ENCODE peak calls at places on chromosome 3, in four cellular contexts. One of them, this sample, is unnamed.

GRCh38 chr3:24495334-24495994 is 814 bp upstream of the THRB start:
- DNase-seq in HEK293T: peak; percentile 58
- DNase-seq in H1: no peak
- DNase-seq in HepG2: peak; percentile 56
- DNase-seq in this sample: no peak

GRCh38 chr3:53724566-53724965 is 121.7 kb downstream of the CHDH start:
- DNase-seq in H1: no peak
- DNase-seq in HEK293T: no peak
- DNase-seq in HepG2: no peak
- DNase-seq in this sample: no peak

GRCh38 chr3:137770821-137771399 is 6.8 kb downstream of the SOX14 start:
- DNase-seq in HEK293T: peak; percentile 18
- DNase-seq in HepG2: no peak
- DNase-seq in H1: peak; percentile 78
- DNase-seq in this sample: no peak

GRCh38 chr3:71211083-71211482 is 372.4 kb downstream of the FOXP1 start:
- DNase-seq in HEK293T: no peak
- DNase-seq in HepG2: no peak
- DNase-seq in H1: no peak
- DNase-seq in this sample: no peak

GRCh38 chr3:47008258-47008671 is 28.8 kb downstream of the NBEAL2 start:
- DNase-seq in HEK293T: no peak
- DNase-seq in H1: no peak
- DNase-seq in HepG2: no peak
- DNase-seq in this sample: no peak

GRCh38 chr3:189273736-189274135 is 102.0 kb downstream of the TPRG1 start:
- DNase-seq in HEK293T: no peak
- DNase-seq in H1: no peak
- DNase-seq in HepG2: no peak
- DNase-seq in this sample: no peak

GRCh38 chr3:30642715-30643361 is 36.4 kb downstream of the TGFBR2 start:
- DNase-seq in H1: no peak
- DNase-seq in HepG2: no peak
- DNase-seq in HEK293T: no peak
- DNase-seq in this sample: no peak

GRCh38 chr3:43531835-43532234 is 90.0 kb downstream of the ANO10 start:
- DNase-seq in HepG2: peak; percentile 9
- DNase-seq in H1: no peak
- DNase-seq in HEK293T: no peak
- DNase-seq in this sample: no peak

GRCh38 chr3:108437439-108437838 is 73.0 kb downstream of the MYH15 start:
- DNase-seq in HepG2: no peak
- DNase-seq in H1: no peak
- DNase-seq in HEK293T: no peak
- DNase-seq in this sample: no peak

DNA sequence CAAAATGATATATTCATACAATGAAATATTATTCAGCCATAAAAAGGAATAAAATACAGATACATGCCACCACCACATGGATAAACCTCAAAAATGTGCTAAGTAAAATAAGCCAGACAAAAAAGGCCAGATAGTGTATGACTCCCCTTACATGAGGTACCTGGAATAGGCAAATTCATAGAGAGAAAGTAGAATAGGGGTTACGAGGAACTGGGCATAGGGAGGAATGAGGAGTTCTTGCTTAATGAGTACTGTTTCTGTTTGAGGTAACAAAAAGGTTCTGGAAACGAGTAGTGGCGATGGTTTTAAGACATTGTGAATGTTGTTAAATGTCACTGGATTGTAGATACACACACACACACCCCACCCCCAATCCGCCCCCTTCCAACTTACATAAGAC is 8.2 kb downstream of the RAF1 start:
- DNase-seq in H1: no peak
- DNase-seq in HepG2: no peak
- DNase-seq in HEK293T: no peak
- DNase-seq in this sample: no peak
- TF ChIP-seq SUZ12 in H1: no peak
- TF ChIP-seq SUZ12 in HepG2: no peak
- TF ChIP-seq SUZ12 in HEK293T: no peak
- TF ChIP-seq SUZ12 in this sample: no peak

DNA sequence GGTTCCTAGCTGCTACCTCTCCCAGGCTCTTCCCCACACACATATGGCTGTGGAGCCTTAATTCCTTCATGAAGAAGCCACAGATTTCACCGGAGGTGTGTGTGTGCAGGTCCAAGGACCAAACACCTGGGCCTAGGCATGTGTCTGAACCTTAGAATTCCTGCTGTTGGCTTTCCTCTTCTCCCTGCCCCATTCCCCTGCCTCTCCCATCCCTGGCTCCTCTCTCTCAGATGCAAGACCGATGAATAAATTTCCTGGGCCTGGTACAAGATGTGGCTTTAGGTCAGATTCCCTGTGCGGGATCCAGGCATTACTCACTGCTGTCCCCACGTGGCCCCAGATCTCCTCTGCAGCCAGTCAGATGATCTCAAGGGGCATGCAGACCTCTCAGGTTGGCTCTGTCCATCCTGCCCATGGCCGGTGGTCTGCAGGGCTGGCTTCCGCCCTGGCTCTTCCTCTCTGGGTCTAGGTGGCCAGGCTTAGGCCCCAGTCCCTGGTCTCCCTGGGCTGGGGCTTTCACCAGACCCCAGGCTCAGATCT is 20.4 kb downstream of the CCR9 start:
- DNase-seq in H1: no peak
- DNase-seq in HepG2: peak; percentile 8
- DNase-seq in HEK293T: peak; percentile 33
- DNase-seq in this sample: no peak
- TF ChIP-seq SUZ12 in H1: no peak
- TF ChIP-seq SUZ12 in HepG2: no peak
- TF ChIP-seq SUZ12 in HEK293T: no peak
- TF ChIP-seq SUZ12 in this sample: no peak

GRCh38 chr3:67202053-67202452 is 203.9 kb downstream of the KBTBD8 start:
- DNase-seq in HEK293T: no peak
- DNase-seq in HepG2: no peak
- DNase-seq in H1: no peak
- DNase-seq in this sample: no peak

GRCh38 chr3:67200618-67201017 is 202.5 kb downstream of the KBTBD8 start:
- DNase-seq in H1: no peak
- DNase-seq in HepG2: no peak
- DNase-seq in HEK293T: no peak
- DNase-seq in this sample: no peak

GRCh38 chr3:67196677-67197076 is 198.6 kb downstream of the KBTBD8 start:
- DNase-seq in H1: no peak
- DNase-seq in HepG2: no peak
- DNase-seq in HEK293T: no peak
- DNase-seq in this sample: no peak

GRCh38 chr3:67192466-67192865 is 194.4 kb downstream of the KBTBD8 start:
- DNase-seq in HepG2: no peak
- DNase-seq in H1: no peak
- DNase-seq in HEK293T: no peak
- DNase-seq in this sample: no peak

DNA sequence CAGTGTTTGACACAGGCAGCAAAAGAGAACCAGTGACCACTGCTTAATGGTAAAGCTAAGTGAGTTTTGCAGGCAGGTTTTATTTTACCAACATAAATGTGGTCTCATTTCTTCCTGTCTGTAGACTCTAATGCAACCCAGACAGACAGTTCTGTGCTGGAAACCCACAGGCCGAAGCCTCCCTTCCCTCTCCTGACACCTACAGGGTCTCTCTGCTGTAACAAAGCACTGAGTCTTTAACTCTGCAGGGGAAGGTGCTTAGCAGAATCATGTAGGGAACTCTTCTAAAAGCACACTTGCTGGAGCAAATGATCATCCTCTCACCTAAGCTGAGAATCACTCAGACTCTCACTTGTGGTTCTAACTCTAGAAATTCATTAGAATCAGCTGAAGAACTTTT is 200.3 kb downstream of the KBTBD8 start:
- DNase-seq in H1: no peak
- DNase-seq in HepG2: no peak
- DNase-seq in HEK293T: no peak
- DNase-seq in this sample: peak; percentile 3
- TF ChIP-seq SUZ12 in H1: no peak
- TF ChIP-seq SUZ12 in HepG2: no peak
- TF ChIP-seq SUZ12 in HEK293T: no peak
- TF ChIP-seq SUZ12 in this sample: no peak

DNA sequence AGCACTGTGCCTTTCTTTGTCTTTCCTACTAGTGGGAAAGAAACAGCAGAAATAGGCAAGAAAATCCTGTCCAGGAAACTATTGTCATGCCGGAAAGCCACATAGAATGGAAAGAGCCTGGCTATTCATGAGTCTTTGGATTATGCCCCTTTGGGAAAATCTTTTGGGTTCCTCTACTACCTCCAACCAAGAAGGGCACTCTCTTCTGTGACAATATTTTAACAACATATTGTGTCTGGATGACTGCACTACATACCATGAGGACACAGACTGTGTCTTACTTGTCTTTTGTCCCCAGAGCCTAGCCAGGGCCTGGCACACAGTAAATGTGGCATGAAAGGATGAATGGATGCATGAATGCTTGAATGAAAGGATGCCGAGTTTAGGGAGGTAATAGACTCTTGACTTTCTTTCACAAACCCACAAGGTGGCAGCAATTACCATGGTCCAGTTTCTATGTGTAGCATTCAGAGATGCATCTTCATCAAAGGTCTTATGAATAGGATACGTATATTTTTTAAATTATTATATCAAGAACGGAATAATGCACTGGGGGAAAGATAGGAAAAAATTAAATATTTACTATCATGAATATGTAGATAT is 30.3 kb downstream of the ARL14 start:
- DNase-seq in H1: no peak
- DNase-seq in HepG2: peak; percentile 38
- DNase-seq in HEK293T: peak; percentile 54
- DNase-seq in this sample: peak; percentile 25
- TF ChIP-seq SUZ12 in H1: no peak
- TF ChIP-seq SUZ12 in HepG2: no peak
- TF ChIP-seq SUZ12 in HEK293T: no peak
- TF ChIP-seq SUZ12 in this sample: no peak

GRCh38 chr3:98343647-98344507 is 9.8 kb upstream of the OR5K4 start:
- DNase-seq in HepG2: peak; percentile 62
- DNase-seq in HEK293T: peak; percentile 62
- DNase-seq in H1: peak; percentile 76
- DNase-seq in this sample: peak; percentile 80
- TF ChIP-seq SUZ12 in HepG2: no peak
- TF ChIP-seq SUZ12 in HEK293T: no peak
- TF ChIP-seq SUZ12 in H1: no peak
- TF ChIP-seq SUZ12 in this sample: no peak

DNA sequence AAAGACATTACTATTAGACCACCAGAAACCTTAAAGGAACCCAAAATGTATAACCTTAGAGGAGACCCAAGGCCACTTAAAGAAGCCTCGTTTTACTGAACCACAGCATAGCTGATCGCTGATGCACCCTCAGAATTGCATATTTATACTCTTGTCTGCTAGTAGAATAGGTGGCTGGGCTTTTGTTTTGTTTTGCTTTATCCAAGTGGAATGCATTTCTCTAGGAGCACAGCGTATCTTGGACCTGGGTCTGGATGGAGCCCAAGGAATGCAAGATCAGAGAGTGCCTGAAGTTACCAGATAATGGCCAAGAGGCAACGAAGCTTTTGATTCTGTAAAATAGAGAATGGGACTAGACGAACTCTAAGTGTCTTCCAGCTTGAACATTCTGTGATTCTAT is 129.2 kb upstream of the COL8A1 start:
- DNase-seq in H1: no peak
- DNase-seq in HEK293T: no peak
- DNase-seq in HepG2: no peak
- DNase-seq in this sample: no peak
- TF ChIP-seq SUZ12 in H1: no peak
- TF ChIP-seq SUZ12 in HEK293T: no peak
- TF ChIP-seq SUZ12 in HepG2: no peak
- TF ChIP-seq SUZ12 in this sample: no peak